ENCODE peak calls at places on chromosomes 13 and 19, in five cellular contexts. T is fibroblast of lung, P is AG09309, G is omental fat pad, Q is progenitor cell of endocrine pancreas. I is an unnamed sample.

GRCh38 chr13:48412881-48413351 is at the start of gene LPAR6:
- DNase-seq in Q (no peak), G (no peak), T (peak; percentile 81), P (no peak), I (no peak)

GRCh38 chr13:79402679-79403078 is 3.4 kb downstream of the RBM26 start:
- DNase-seq in P (no peak), T (no peak), G (no peak), Q (no peak), I (no peak)

GRCh38 chr13:36344886-36345437 is 1.2 kb downstream of the SPART start:
- DNase-seq in P (no peak), T (peak; percentile 17), G (no peak), Q (no peak), I (no peak)

GRCh38 chr13:39461685-39462266 is 141.2 kb downstream of the LHFPL6 start:
- DNase-seq in G (no peak), Q (no peak), T (peak; percentile 19), P (no peak), I (no peak)

GRCh38 chr13:43316997-43317396 is 293.6 kb downstream of the DNAJC15 start:
- DNase-seq in G (no peak), Q (no peak), T (peak; percentile 60), P (no peak), I (no peak)

GRCh38 chr13:44230736-44231135 is 142.9 kb upstream of the SERP2 start:
- DNase-seq in T (peak; percentile 58), G (no peak), Q (no peak), P (no peak), I (no peak)

GRCh38 chr13:75704942-75705320 is 68.8 kb downstream of the LMO7 start:
- DNase-seq in P (no peak), Q (no peak), T (no peak), G (no peak), I (no peak)

GRCh38 chr13:98033277-98034247 is 80.1 kb downstream of the IPO5 start:
- DNase-seq in T (peak; percentile 47), Q (no peak), G (no peak), P (peak; percentile 46), I (no peak)

GRCh38 chr13:108402850-108403249 is 133.3 kb downstream of the TNFSF13B start:
- DNase-seq in Q (no peak), P (no peak), G (no peak), T (no peak), I (no peak)

GRCh38 chr19:49588370-49589122 is 2.4 kb upstream of the PRR12 start:
- DNase-seq in Q (no peak), G (no peak), T (no peak), P (no peak), I (no peak)

GRCh38 chr19:10855879-10856522 is 7.8 kb downstream of the C19orf38 start:
- DNase-seq in T (no peak), Q (no peak), G (no peak), P (no peak), I (no peak)

GRCh38 chr13:78660130-78660857 is 1.3 kb upstream of the OBI1 start:
- DNase-seq in Q (no peak), G (no peak), P (no peak), T (peak; percentile 3), I (peak; percentile 17)

GRCh38 chr13:101307181-101307701 is 109.1 kb downstream of the NALCN start:
- DNase-seq in P (peak; percentile 75), G (no peak), T (peak; percentile 100), Q (no peak), I (no peak)

GRCh38 chr13:49374585-49375290 is 69.1 kb downstream of the CAB39L start:
- DNase-seq in P (peak; percentile 57), Q (no peak), T (peak; percentile 89), G (no peak), I (no peak)

GRCh38 chr13:67977081-67977480 is 746.9 kb upstream of the PCDH9 start:
- DNase-seq in P (no peak), Q (no peak), T (no peak), G (no peak), I (no peak)

GRCh38 chr13:57063007-57063406 is 77.7 kb upstream of the PRR20A start:
- DNase-seq in Q (no peak), T (no peak), G (no peak), P (no peak), I (no peak)

GRCh38 chr19:6713773-6714692 is 6.4 kb downstream of the C3 start:
- DNase-seq in G (no peak), T (no peak), P (no peak), Q (no peak), I (no peak)

GRCh38 chr19:50292216-50292827 is 36.9 kb downstream of the KCNC3 start:
- DNase-seq in P (no peak), Q (no peak), T (no peak), G (no peak), I (no peak)

GRCh38 chr13:48892311-48892710 is 83.4 kb upstream of the FNDC3A start:
- DNase-seq in Q (no peak), P (no peak), T (peak; percentile 91), G (no peak), I (no peak)

GRCh38 chr13:23701646-23702045 is 131.4 kb downstream of the TNFRSF19 start:
- DNase-seq in T (peak; percentile 85), P (peak; percentile 97), Q (no peak), G (peak; percentile 51), I (no peak)

GRCh38 chr13:105363747-105364177 is 1171.7 kb downstream of the EFNB2 start:
- DNase-seq in T (no peak), G (no peak), Q (no peak), P (no peak), I (no peak)

GRCh38 chr19:35223856-35224505 is 4.6 kb downstream of the FAM187B start:
- DNase-seq in T (no peak), Q (no peak), P (no peak), G (no peak), I (no peak)

GRCh38 chr19:16566161-16566560 is 6.1 kb downstream of the SLC35E1 start:
- DNase-seq in Q (no peak), G (no peak), T (no peak), P (no peak), I (peak; percentile 57)

GRCh38 chr19:46981296-46981695 is 38.3 kb upstream of the NPAS1 start:
- DNase-seq in G (no peak), T (no peak), P (no peak), Q (no peak), I (no peak)

GRCh38 chr13:94858856-94859811 is 146.8 kb upstream of the SOX21 start:
- DNase-seq in Q (no peak), G (no peak), T (peak; percentile 38), P (no peak), I (no peak)

GRCh38 chr19:5356428-5356827 is 15.8 kb upstream of the PTPRS start:
- DNase-seq in P (no peak), G (no peak), T (peak; percentile 41), Q (no peak), I (no peak)

GRCh38 chr19:12478234-12478941 is 6.2 kb downstream of the ZNF709 start:
- DNase-seq in G (no peak), T (no peak), P (no peak), Q (no peak), I (no peak)

GRCh38 chr19:17889609-17890214 is 18.0 kb downstream of the SLC5A5 start:
- DNase-seq in G (no peak), P (no peak), Q (peak; percentile 54), T (peak; percentile 45), I (no peak)

GRCh38 chr13:21528616-21529015 is 69.5 kb upstream of the ZDHHC20 start:
- DNase-seq in T (peak; percentile 94), G (no peak), P (peak; percentile 68), Q (no peak), I (no peak)

GRCh38 chr19:56136362-56136761 is 4.7 kb upstream of the ZNF444 start:
- DNase-seq in Q (no peak), G (no peak), P (no peak), T (no peak), I (no peak)

GRCh38 chr13:101623469-101624209 is 171.2 kb downstream of the ITGBL1 start:
- DNase-seq in G (no peak), P (no peak), T (peak; percentile 9), Q (no peak), I (no peak)

GRCh38 chr19:367963-368623 is 23.5 kb upstream of the MIER2 start:
- DNase-seq in T (no peak), G (no peak), Q (no peak), P (no peak), I (peak; percentile 6)

GRCh38 chr19:17095141-17095919 is 19.8 kb downstream of the MYO9B start:
- DNase-seq in Q (no peak), T (peak; percentile 58), P (no peak), G (no peak), I (no peak)

GRCh38 chr13:110942248-110942981 is 27.5 kb upstream of the ANKRD10 start:
- DNase-seq in G (no peak), T (peak; percentile 38), Q (no peak), P (no peak), I (no peak)

GRCh38 chr13:23748591-23748990 is 140.6 kb downstream of the MIPEP start:
- DNase-seq in Q (no peak), T (no peak), G (no peak), P (no peak), I (no peak)

GRCh38 chr13:114112826-114113322 is 19.5 kb downstream of the RASA3 start:
- DNase-seq in G (no peak), T (no peak), P (no peak), Q (no peak), I (peak; percentile 12)
- TF ChIP-seq CTCF in G (no peak), T (no peak), P (no peak), Q (peak; percentile 34), I (no peak)

DNA sequence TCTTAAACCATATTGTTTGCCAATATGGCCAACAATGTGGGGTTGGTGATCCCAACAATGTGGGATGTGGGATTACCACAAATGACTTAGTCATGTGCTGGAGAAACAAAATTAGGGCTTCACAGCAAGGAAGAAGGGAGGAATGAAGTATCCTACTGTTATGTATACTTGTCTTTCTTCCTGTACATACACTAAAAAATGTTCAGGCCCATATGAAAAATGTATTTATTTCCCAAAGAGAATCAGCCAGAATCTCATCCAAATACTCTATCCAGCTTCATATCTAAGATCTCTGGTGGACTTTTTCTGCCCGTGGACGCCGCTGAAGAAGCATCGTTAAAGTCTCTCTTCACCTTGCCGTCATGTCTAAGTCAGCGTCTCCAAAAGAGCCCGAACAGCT is at the start of gene HNRNPA1L2:
- DNase-seq in T (no peak), G (no peak), Q (no peak), P (no peak), I (no peak)
- TF ChIP-seq CTCF in T (no peak), G (no peak), Q (no peak), P (no peak), I (no peak)

DNA sequence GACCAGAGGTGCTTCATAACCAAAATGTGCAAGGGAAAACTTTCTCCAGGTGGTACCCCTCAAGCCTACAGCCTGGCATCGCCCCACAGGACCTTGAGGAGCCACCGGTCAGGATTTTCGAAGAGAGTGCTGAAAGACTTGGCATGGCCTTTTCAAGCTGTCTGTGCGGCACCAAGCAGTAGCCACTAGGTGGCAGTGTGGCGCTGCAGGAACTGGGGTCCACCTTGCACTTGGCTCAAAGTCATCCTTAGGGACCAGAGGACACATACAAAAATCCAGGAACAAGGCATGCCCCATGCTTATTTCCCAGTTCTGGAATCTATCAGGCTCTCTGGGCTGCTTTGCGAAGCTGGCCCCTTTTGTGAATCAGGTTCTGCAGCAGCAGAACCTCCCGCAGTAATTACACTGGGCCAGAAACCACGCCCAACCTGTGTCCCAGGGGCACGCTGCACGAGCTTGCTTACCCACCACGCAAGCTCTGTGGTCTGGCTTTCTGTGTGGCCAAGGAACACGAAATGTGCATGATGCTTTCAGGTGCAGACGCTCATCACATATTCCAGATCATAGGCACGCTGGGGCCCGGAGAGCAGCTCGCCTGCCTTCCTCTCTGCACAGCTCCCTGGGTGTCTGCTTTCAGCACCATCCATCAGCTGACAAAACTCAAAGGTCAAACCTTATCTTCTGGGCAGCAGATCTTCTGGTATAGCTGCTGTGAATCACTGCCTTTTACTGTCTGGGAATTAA is 87.2 kb downstream of the SLC7A1 start:
- DNase-seq in G (peak; percentile 91), T (peak; percentile 91), Q (peak; percentile 84), P (peak; percentile 46), I (peak; percentile 70)
- TF ChIP-seq CTCF in G (peak; percentile 84), T (peak; percentile 98), Q (peak; percentile 97), P (peak; percentile 98), I (peak; percentile 94)

GRCh38 chr19:30407310-30407709 is 35.1 kb downstream of the ZNF536 start:
- DNase-seq in Q (no peak), T (no peak), G (no peak), P (no peak), I (no peak)
- TF ChIP-seq CTCF in Q (no peak), T (no peak), G (no peak), P (no peak), I (no peak)

I was measured in natural killer cell.